ENCODE peak calls at places on chromosomes 16 and 17, in nine cellular contexts. Y is upper lobe of right lung, N is psoas muscle, S is epithelial cell of esophagus, C is cardiac fibroblast, F is foreskin fibroblast, L is left lung, Q is heart left ventricle, V is HFF-Myc. K is an unnamed sample.

GRCh38 chr17:59963738-59964454 is 644 bp downstream of the RNFT1 start:
- DNase-seq in Y (no peak), N (peak), S (peak), C (peak), F (peak), L (peak), Q (peak), V (no peak), K (no peak)

GRCh38 chr16:15643453-15644305 is 725 bp upstream of the MARF1 start:
- DNase-seq in Y (no peak), N (no peak), S (peak), C (peak), F (peak), L (no peak), Q (no peak), V (no peak), K (peak)

GRCh38 chr16:57818377-57819055 is 16.2 kb upstream of the KIFC3 start:
- DNase-seq in Y (no peak), N (peak), S (no peak), C (no peak), F (no peak), L (no peak), Q (no peak), V (no peak), K (no peak)

GRCh38 chr17:82300707-82301270 is 16.6 kb downstream of the CD7 start:
- DNase-seq in Y (peak), N (peak), S (peak), C (peak), F (peak), L (peak), Q (peak), V (no peak), K (no peak)

GRCh38 chr17:14205380-14205779 is 31.3 kb downstream of the CDRT15 start:
- DNase-seq in Y (no peak), N (no peak), S (no peak), C (no peak), F (no peak), L (no peak), Q (no peak), V (no peak), K (no peak)

GRCh38 chr17:48672340-48672739 is 46.2 kb upstream of the HOXB9 start:
- DNase-seq in Y (no peak), N (no peak), S (no peak), C (no peak), F (peak), L (no peak), Q (no peak), V (no peak), K (no peak)

GRCh38 chr16:30609002-30609927 is 924 bp downstream of the ZNF689 start:
- DNase-seq in Y (peak), N (peak), S (peak), C (peak), F (peak), L (peak), Q (peak), V (no peak), K (no peak)

GRCh38 chr17:61408151-61409041 is 8.8 kb downstream of the TBX2 start:
- DNase-seq in Y (peak), N (peak), S (no peak), C (peak), F (peak), L (peak), Q (peak), V (no peak), K (no peak)

GRCh38 chr16:79247386-79247785 is 353.2 kb downstream of the MAF start:
- DNase-seq in Y (no peak), N (no peak), S (no peak), C (no peak), F (no peak), L (no peak), Q (no peak), V (no peak), K (no peak)

GRCh38 chr17:50858486-50859225 is 7.5 kb downstream of the TOB1 start:
- DNase-seq in Y (no peak), N (no peak), S (no peak), C (no peak), F (no peak), L (no peak), Q (no peak), V (no peak), K (no peak)

GRCh38 chr17:46821482-46822387 is 3.2 kb upstream of the WNT3 start:
- DNase-seq in Y (no peak), N (peak), S (no peak), C (no peak), F (no peak), L (no peak), Q (no peak), V (no peak), K (no peak)

GRCh38 chr16:68091604-68092261 is 6.6 kb downstream of the NFATC3 start:
- DNase-seq in Y (no peak), N (no peak), S (peak), C (peak), F (peak), L (no peak), Q (no peak), V (peak), K (no peak)

GRCh38 chr17:19645608-19646250 is 2.8 kb upstream of the ALDH3A2 start:
- DNase-seq in Y (peak), N (no peak), S (no peak), C (peak), F (peak), L (no peak), Q (no peak), V (no peak), K (no peak)

GRCh38 chr16:81600275-81600674 is 155.7 kb downstream of the CMIP start:
- DNase-seq in Y (no peak), N (no peak), S (peak), C (peak), F (peak), L (no peak), Q (no peak), V (no peak), K (no peak)

GRCh38 chr16:2511996-2512919 is 1.5 kb upstream of the ATP6V0C start:
- DNase-seq in Y (no peak), N (no peak), S (no peak), C (no peak), F (no peak), L (no peak), Q (no peak), V (no peak), K (no peak)

GRCh38 chr17:7674934-7675333 is 12.4 kb downstream of the TP53 start:
- DNase-seq in Y (no peak), N (no peak), S (no peak), C (no peak), F (no peak), L (peak), Q (no peak), V (no peak), K (no peak)

GRCh38 chr16:3787924-3788661 is 70.8 kb upstream of the TRAP1 start:
- DNase-seq in Y (no peak), N (no peak), S (no peak), C (no peak), F (no peak), L (no peak), Q (no peak), V (no peak), K (no peak)

GRCh38 chr17:44467108-44467507 is 36.1 kb downstream of the GPATCH8 start:
- DNase-seq in Y (no peak), N (no peak), S (no peak), C (no peak), F (no peak), L (no peak), Q (no peak), V (no peak), K (no peak)

GRCh38 chr16:19432429-19432828 is 14.7 kb downstream of the TMC5 start:
- DNase-seq in Y (no peak), N (no peak), S (peak), C (peak), F (no peak), L (no peak), Q (no peak), V (no peak), K (no peak)

GRCh38 chr17:37842401-37842800 is 81.8 kb upstream of the TBC1D3K start:
- DNase-seq in Y (no peak), N (no peak), S (no peak), C (no peak), F (no peak), L (no peak), Q (no peak), V (no peak), K (no peak)

GRCh38 chr16:84889066-84889465 is 69.3 kb downstream of the CRISPLD2 start:
- DNase-seq in Y (no peak), N (peak), S (no peak), C (no peak), F (peak), L (no peak), Q (no peak), V (no peak), K (no peak)

GRCh38 chr17:77235370-77236080 is 94.8 kb downstream of the SEC14L1 start:
- DNase-seq in Y (no peak), N (peak), S (no peak), C (peak), F (peak), L (no peak), Q (peak), V (peak), K (peak)

GRCh38 chr16:70647461-70648359 is 1.4 kb downstream of the IL34 start:
- DNase-seq in Y (no peak), N (no peak), S (no peak), C (no peak), F (no peak), L (no peak), Q (no peak), V (no peak), K (no peak)

DNA sequence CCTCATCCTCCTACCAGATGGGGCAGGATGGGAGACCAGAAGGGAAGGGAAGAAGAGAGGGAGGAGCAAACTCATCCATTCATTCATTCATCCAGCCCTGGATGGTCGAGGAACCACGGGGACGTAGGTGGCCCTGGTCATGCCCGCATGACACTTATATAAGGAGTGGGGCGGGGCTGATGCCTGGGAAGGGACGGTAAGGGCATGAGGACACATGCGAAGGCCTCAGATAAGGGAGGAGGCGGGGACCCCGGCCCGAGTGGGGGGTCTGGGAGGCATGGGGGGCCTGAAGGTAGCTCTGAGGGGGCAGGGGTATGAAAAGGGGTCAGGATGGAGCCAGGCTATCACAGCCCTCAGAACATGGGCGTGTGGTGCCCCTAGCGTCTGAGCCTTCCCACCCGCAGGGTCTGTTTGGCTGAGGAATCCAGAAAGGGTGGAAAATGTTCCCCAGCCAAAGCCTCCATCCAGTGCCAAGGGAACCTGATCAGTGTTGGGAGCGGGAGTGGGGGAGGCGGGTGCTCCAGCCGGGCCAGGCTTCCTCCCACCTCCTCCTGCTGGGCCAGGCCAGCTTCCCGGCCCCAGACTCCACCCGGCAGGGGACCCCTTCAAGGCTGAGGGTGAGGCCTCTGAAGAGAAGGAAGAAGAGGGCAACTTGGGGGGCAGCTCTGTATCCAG is 17.6 kb upstream of the CD79B start:
- DNase-seq in Y (no peak), N (no peak), S (no peak), C (no peak), F (no peak), L (no peak), Q (no peak), V (no peak), K (no peak)
- TF ChIP-seq CTCF in Y (no peak), N (no peak), S (no peak), C (no peak), F (no peak), L (no peak), Q (no peak), V (no peak), K (no peak)

DNA sequence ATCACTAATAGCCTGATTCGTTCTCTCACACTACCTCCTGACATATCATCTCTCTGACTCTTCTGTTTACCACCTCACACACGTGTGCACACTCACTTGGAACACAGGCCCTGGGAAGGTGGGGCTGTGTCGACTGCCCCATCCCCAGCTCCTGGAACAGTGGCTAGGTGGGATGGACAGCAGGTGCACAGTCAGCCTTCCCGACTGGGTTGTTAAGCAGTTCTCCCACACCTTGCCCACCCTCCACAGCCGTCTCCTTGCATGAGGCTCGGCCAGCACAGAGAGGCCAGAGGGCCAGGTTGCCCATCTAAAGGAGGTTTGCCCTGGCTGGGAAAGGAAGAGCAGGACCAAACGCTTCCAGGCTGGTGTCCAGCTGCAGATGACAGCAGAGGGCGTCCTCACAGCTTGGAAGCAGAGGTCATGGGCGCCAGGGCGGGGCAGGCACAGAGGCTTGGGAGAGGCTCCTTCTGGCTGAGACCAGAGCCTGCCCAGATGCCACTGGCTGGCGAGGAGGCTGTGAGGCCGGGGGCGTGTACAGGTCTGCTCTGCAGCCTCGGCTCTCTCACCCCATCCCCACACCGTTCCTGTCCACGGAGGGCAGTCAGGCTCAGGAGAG is 92.8 kb downstream of the AMFR start:
- DNase-seq in Y (peak), N (peak), S (peak), C (peak), F (peak), L (peak), Q (peak), V (peak), K (peak)
- TF ChIP-seq CTCF in Y (peak), N (peak), S (no peak), C (peak), F (peak), L (no peak), Q (peak), V (peak), K (peak)

DNA sequence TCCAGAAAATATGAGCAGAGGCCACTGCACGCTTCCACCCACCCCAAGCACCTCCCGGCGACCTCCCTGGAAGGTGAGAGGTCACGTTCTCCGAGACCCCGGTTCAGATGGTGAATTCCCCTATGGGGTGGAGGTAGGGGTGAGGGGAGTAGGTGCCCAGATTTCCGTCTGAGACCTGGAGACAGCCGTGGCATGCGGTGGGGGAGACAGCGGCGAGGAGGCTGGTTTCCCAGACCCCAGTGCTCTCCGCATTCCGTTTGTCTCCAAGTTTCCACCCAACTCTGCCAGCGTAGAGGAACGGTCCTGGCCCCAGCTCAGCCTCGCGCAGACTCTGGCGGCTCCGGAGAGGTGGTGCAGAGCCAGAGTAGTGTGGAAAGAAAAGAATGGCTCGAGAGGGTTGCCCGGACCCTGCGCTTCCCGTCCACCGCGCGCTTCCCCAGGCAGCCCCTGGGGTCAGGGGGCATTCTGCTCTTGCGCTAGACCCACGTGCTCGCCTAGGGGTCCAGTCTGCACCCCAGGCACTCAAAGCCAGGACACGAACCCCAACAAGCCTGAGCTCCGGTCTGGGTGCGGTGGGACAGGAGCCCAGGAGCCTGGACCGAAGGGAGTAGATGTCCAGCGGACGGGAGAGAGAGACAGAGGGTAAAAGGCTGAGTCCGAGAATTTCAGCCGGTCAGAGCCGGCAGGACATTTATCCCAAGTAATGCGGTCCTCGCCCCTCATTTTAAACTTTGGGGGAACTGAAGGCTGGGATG is 3.9 kb downstream of the PMP22 start:
- DNase-seq in Y (peak), N (peak), S (no peak), C (peak), F (peak), L (no peak), Q (peak), V (no peak), K (no peak)
- TF ChIP-seq CTCF in Y (no peak), N (no peak), S (no peak), C (peak), F (peak), L (no peak), Q (no peak), V (no peak), K (peak)

DNA sequence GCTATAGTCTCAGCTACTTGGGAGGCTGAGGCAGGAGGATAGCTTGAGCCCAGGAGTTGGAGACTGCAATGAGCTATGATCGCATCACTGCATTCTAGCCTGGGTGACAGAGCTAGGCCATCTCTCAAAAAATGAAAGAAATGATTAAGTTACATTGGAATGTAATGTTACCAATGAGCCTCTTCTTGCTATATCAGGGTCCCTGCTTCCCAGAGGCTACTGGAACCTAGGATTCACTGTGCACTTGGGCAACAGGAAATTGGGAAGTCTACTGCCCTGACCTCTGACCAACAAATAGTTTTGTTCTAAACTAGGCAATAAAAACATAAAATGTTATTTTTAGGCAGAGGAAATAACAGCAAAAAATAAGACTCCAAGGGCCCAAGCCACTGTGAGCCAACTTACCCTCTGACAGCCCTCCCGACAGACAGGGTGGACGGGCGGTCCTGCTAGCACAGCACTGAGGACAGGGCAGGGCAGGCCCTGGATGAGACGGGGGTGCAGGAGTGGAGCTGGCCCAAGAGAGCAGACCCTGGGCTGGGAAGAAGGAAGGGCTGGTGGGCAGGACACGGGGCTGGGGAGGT is 27.5 kb downstream of the NSMCE1 start:
- DNase-seq in Y (peak), N (no peak), S (no peak), C (peak), F (peak), L (no peak), Q (peak), V (no peak), K (no peak)
- TF ChIP-seq CTCF in Y (no peak), N (no peak), S (no peak), C (no peak), F (no peak), L (no peak), Q (no peak), V (no peak), K (no peak)

K was measured in AG09309.